ENCODE peak calls at places on chromosome 20, in four cellular contexts. R is body of pancreas, U is Peyer's patch, Z is IMR-90. P is an unnamed sample.

GRCh38 chr20:5402903-5403531 is 86.3 kb upstream of the PROKR2 start:
- DNase-seq in R (no peak), U (no peak), Z (peak), P (no peak)

GRCh38 chr20:10524034-10524476 is 89.0 kb downstream of the SLX4IP start:
- DNase-seq in R (peak), U (peak), Z (peak), P (peak)

GRCh38 chr20:33674294-33675126 is at the start of gene NECAB3:
- DNase-seq in R (peak), U (peak), Z (peak), P (peak)

GRCh38 chr20:63968928-63969760 is 586 bp downstream of the ZNF512B start:
- DNase-seq in R (peak), U (peak), Z (no peak), P (peak)

GRCh38 chr20:61797200-61797599 is 268.5 kb downstream of the TAF4 start:
- DNase-seq in R (no peak), U (no peak), Z (no peak), P (no peak)

GRCh38 chr20:61385316-61385715 is 133.3 kb downstream of the CDH4 start:
- DNase-seq in R (no peak), U (no peak), Z (no peak), P (no peak)

GRCh38 chr20:43564993-43565757 is 6.3 kb downstream of the SGK2 start:
- DNase-seq in R (no peak), U (no peak), Z (no peak), P (no peak)

GRCh38 chr20:23145281-23145700 is 59.2 kb upstream of the CD93 start:
- DNase-seq in R (peak), U (no peak), Z (peak), P (peak)

GRCh38 chr20:17471606-17472187 is 59.5 kb downstream of the BFSP1 start:
- DNase-seq in R (no peak), U (no peak), Z (no peak), P (no peak)

GRCh38 chr20:17663486-17663885 is 18.6 kb downstream of the RRBP1 start:
- DNase-seq in R (no peak), U (no peak), Z (peak), P (no peak)

GRCh38 chr20:49594929-49595311 is 27.0 kb upstream of the PTGIS start:
- DNase-seq in R (no peak), U (no peak), Z (no peak), P (no peak)

GRCh38 chr20:62330576-62331317 is 27.9 kb downstream of the ADRM1 start:
- DNase-seq in R (no peak), U (no peak), Z (no peak), P (no peak)

GRCh38 chr20:56412949-56413348 is 889 bp downstream of the CASS4 start:
- DNase-seq in R (no peak), U (no peak), Z (no peak), P (no peak)
- TF ChIP-seq CTCF in R (no peak), U (no peak), Z (no peak), P (no peak)

GRCh38 chr20:25044660-25045342 is 13.1 kb downstream of the ACSS1 start:
- DNase-seq in R (no peak), U (peak), Z (no peak), P (peak)
- TF ChIP-seq POLR2A in R (no peak), U (no peak), Z (no peak), P (no peak)

GRCh38 chr20:41371361-41371760 is 4.7 kb upstream of the EMILIN3 start:
- DNase-seq in R (no peak), U (no peak), Z (no peak), P (no peak)

GRCh38 chr20:41369673-41370072 is 3.1 kb upstream of the EMILIN3 start:
- DNase-seq in R (no peak), U (no peak), Z (no peak), P (no peak)

GRCh38 chr20:41367956-41368355 is 1.3 kb upstream of the EMILIN3 start:
- DNase-seq in R (no peak), U (no peak), Z (no peak), P (no peak)

GRCh38 chr20:41367393-41367695 is 726 bp upstream of the EMILIN3 start:
- DNase-seq in R (no peak), U (no peak), Z (no peak), P (no peak)

GRCh38 chr20:41370176-41370575 is 3.6 kb upstream of the EMILIN3 start:
- DNase-seq in R (no peak), U (no peak), Z (no peak), P (no peak)
- TF ChIP-seq CTCF in R (no peak), U (no peak), Z (no peak), P (no peak)

DNA sequence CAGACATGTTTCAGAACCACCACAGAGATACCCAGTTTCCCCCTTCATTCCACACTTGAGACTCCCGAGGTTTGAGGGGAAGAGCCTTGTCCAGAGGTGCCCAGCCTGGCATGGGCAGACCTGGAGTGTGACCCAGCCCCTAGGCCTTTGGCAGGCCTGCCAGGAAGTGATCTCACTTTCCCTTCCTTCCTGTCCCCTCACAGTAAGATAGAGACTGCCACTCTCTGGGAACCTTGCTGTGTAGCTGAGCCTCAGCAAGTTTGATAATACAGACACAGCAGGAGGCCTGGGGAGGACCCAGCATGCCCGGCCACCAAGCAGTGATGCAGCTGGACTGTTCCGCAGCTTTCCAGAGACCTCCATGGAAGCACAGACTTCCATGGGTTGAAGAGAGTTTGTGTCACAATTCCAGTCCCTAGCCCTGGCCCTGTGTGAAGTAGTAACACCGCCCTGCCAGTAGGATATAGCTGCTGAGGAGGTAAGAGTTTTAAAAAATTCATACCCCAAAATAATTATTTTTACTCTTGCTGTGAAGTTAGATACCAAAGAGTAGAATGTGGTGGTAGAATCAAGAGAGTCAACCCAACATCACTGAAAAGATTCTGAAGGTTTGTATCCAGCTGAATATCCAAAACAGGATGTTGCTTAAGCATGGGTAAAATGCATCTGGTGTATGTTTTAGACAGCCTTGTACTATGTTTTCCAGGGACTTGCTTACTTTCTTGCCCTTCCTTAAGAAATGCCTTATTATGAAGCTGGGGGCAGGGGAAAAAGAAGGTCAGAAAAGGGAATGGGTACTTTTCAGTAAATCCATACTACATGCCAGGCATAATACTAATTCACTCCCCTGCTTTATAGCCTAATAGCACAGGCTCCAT is 16.3 kb downstream of the PKIG start:
- DNase-seq in R (no peak), U (no peak), Z (no peak), P (peak)
- TF ChIP-seq POLR2A in R (no peak), U (no peak), Z (no peak), P (no peak)

GRCh38 chr20:40160151-40160550 is 528.9 kb downstream of the MAFB start:
- DNase-seq in R (peak), U (no peak), Z (peak), P (peak)
- TF ChIP-seq CTCF in R (peak), U (no peak), Z (peak), P (peak)

GRCh38 chr20:50673146-50673830 is 18.1 kb downstream of the RIPOR3 start:
- DNase-seq in R (no peak), U (no peak), Z (no peak), P (no peak)
- TF ChIP-seq POLR2A in R (no peak), U (no peak), Z (no peak), P (no peak)

GRCh38 chr20:16378712-16379111 is 194.5 kb downstream of the KIF16B start:
- DNase-seq in R (no peak), U (no peak), Z (no peak), P (no peak)

GRCh38 chr20:16381444-16381843 is 191.8 kb downstream of the KIF16B start:
- DNase-seq in R (no peak), U (no peak), Z (no peak), P (no peak)

DNA sequence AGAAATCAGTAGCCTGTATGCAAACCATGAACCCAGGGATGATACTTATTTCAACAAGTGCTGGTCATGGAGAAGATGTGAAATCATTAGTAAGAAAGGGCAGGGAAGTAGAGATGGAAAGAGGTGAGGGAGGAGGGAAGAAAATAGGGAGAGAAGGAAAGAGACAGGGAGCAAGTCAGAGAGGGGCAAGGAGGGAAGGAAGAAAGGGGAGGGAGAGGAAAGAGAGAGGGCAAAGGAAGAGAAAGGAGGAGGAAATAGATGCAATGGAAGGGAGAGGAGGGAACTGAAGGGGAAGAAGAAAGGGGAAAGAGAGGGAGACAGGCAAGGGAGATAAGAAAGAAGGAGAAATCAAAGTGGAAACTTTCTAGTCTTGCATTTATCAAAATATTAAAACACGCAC is 195.1 kb downstream of the KIF16B start:
- DNase-seq in R (no peak), U (no peak), Z (no peak), P (no peak)
- TF ChIP-seq CTCF in R (no peak), U (no peak), Z (no peak), P (no peak)

GRCh38 chr20:3436864-3437574 is 29.6 kb upstream of the DNAAF9 start:
- DNase-seq in R (no peak), U (no peak), Z (no peak), P (no peak)

GRCh38 chr20:3432844-3433243 is 25.4 kb upstream of the DNAAF9 start:
- DNase-seq in R (no peak), U (no peak), Z (no peak), P (no peak)

GRCh38 chr20:3431109-3431508 is 23.6 kb upstream of the DNAAF9 start:
- DNase-seq in R (no peak), U (no peak), Z (peak), P (no peak)

GRCh38 chr20:3433720-3434119 is 26.3 kb upstream of the DNAAF9 start:
- DNase-seq in R (no peak), U (no peak), Z (no peak), P (no peak)

DNA sequence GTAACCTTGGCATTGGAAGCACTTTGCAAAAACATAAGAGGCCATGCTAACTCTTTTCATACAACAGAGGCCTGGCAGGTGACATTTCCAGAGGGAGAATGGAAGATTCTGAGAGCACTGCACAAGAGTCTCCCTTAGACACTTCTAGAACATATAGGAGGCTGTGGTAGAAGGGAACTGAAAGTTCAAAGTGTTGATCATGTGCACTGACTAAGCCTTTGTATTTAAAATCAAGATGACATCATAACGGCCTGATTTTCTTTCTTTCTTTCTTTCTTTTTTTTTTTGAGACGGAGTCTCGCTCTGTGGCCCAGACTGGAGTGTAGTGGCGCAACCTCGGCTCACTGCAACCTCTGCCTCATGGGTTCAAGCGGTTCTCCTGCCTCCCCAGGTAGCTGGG is 26.8 kb upstream of the DNAAF9 start:
- DNase-seq in R (no peak), U (no peak), Z (no peak), P (no peak)
- TF ChIP-seq POLR2A in R (no peak), U (no peak), Z (no peak), P (no peak)

GRCh38 chr20:46090095-46090388 is 280 bp upstream of the NCOA5 start:
- DNase-seq in R (no peak), U (no peak), Z (no peak), P (no peak)

GRCh38 chr20:46088409-46089075 is 1.2 kb downstream of the NCOA5 start:
- DNase-seq in R (no peak), U (no peak), Z (peak), P (no peak)

GRCh38 chr20:46089076-46089337 is 755 bp downstream of the NCOA5 start:
- DNase-seq in R (no peak), U (no peak), Z (peak), P (no peak)

GRCh38 chr20:46087161-46087560 is 2.6 kb downstream of the NCOA5 start:
- DNase-seq in R (no peak), U (no peak), Z (peak), P (no peak)

DNA sequence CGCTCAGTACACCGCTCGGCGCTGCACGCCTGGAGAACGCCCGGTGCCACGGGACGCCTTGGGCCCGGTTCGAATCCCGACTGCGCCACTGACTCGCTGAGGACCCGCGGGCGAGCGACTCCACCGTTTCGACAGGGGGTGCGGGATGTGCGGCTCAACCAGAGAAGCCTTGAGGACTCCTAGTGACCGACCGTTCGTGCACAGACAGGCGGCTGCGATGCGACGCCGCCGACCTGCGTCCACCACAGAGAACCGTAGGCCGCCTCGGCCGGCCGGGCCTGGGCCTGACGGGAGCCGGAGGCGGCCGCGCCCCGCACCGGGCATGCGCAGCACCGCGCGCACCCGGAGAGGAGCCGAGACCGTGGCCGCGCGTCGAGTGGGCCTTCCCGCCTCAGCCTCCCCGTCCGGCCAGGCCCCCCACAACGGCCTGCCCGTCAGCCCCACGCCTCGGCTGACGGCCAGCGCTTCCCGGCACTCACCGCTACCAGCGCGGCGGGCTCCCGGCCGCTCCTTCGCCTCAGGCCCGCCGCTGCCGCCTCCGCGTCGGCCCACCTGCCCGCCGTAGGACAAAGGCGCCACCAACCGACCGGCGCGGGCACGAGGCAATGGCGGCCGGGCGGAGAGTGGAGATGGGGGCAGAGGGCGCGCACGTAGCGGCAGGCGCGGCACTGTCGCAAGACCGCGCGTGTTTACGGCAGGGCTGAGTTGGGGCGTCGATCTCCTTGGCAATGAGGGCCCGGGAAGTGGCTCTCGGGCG is at the start of gene NCOA5:
- DNase-seq in R (peak), U (peak), Z (peak), P (peak)
- TF ChIP-seq CTCF in R (no peak), U (no peak), Z (peak), P (no peak)

P was measured in heart left ventricle.